ENCODE peak calls at places on chromosomes 16 and 17, in six cellular contexts. E is choroid plexus epithelial cell; G is SK-MEL-5; X is KG1; Y is stimulated activated CD4-positive, alpha-beta T cell treated with anti-CD3 and anti-CD28 coated beads, TNF-alpha, amount 100 ng/mL, for 1 hour; J is NCI-H510A. M is an unnamed sample.

GRCh38 chr17:66353937-66354401 is 51.6 kb downstream of the PRKCA start:
- DNase-seq in J (no peak), G (no peak), Y (no peak), E (peak), X (no peak), M (no peak)

GRCh38 chr16:67433131-67433719 is 2.3 kb downstream of the HSD11B2 start:
- DNase-seq in Y (no peak), G (no peak), J (no peak), X (no peak), E (no peak), M (no peak)

GRCh38 chr16:72824761-72825160 is 223.2 kb downstream of the ZFHX3 start:
- DNase-seq in G (peak), Y (no peak), X (no peak), E (no peak), J (no peak), M (no peak)

GRCh38 chr17:3885970-3886369 is 6.9 kb downstream of the CAMKK1 start:
- DNase-seq in G (no peak), E (peak), Y (no peak), X (no peak), J (no peak), M (no peak)

GRCh38 chr17:58156839-58157803 is 8.9 kb downstream of the OR4D1 start:
- DNase-seq in G (peak), E (peak), J (peak), Y (peak), X (no peak), M (peak)

GRCh38 chr17:50943575-50943933 is 77.4 kb upstream of the TOB1 start:
- DNase-seq in G (peak), J (no peak), E (no peak), X (no peak), Y (no peak), M (no peak)

GRCh38 chr16:9091867-9092281 is 430 bp downstream of the HAPSTR1 start:
- DNase-seq in X (no peak), G (no peak), J (no peak), Y (no peak), E (no peak), M (peak)

GRCh38 chr16:85330694-85331188 is 218.5 kb upstream of the CIBAR2 start:
- DNase-seq in E (peak), G (peak), J (no peak), X (peak), Y (no peak), M (no peak)

GRCh38 chr16:88955906-88956305 is 21.1 kb downstream of the CBFA2T3 start:
- DNase-seq in X (no peak), E (no peak), J (no peak), Y (no peak), G (no peak), M (no peak)

GRCh38 chr16:65947951-65948350 is 418.5 kb upstream of the CDH5 start:
- DNase-seq in G (no peak), J (no peak), X (no peak), Y (no peak), E (no peak), M (no peak)

GRCh38 chr17:41654134-41654907 is 29.9 kb upstream of the KRT17 start:
- DNase-seq in Y (no peak), J (no peak), G (no peak), X (no peak), E (no peak), M (no peak)

GRCh38 chr16:14151256-14152030 is 80.3 kb downstream of the MRTFB start:
- DNase-seq in G (no peak), X (no peak), E (peak), J (no peak), Y (no peak), M (no peak)

GRCh38 chr17:49523706-49524472 is 28.8 kb downstream of the NGFR start:
- DNase-seq in Y (no peak), X (no peak), G (no peak), J (no peak), E (no peak), M (peak)

GRCh38 chr17:39661044-39661406 is 4.1 kb upstream of the TCAP start:
- DNase-seq in X (no peak), G (no peak), E (no peak), Y (no peak), J (no peak), M (no peak)

GRCh38 chr17:79391808-79392233 is 219.0 kb downstream of the RBFOX3 start:
- DNase-seq in Y (peak), J (peak), E (peak), G (peak), X (peak), M (peak)

GRCh38 chr16:17106243-17106791 is 364.4 kb downstream of the XYLT1 start:
- DNase-seq in E (no peak), X (no peak), G (no peak), J (no peak), Y (no peak), M (no peak)

GRCh38 chr16:19601083-19601976 is 45.8 kb downstream of the VPS35L start:
- DNase-seq in X (peak), E (peak), Y (peak), G (peak), J (no peak), M (no peak)

GRCh38 chr16:77986021-77986420 is 36.3 kb upstream of the CLEC3A start:
- DNase-seq in Y (no peak), G (no peak), E (no peak), X (no peak), J (no peak), M (no peak)

GRCh38 chr17:269616-270514 is 82.7 kb downstream of the RPH3AL start:
- DNase-seq in G (no peak), X (no peak), Y (no peak), E (no peak), J (no peak), M (no peak)

M was measured in central memory CD8-positive, alpha-beta T cell.